ENCODE peak calls at places on chromosomes 16 and 17, in eight cellular contexts. One of them, this sample, is unnamed. For H3K4me1 and H3K36me3, the result is how much of the 10 kb centered on the place peaks cover.

GRCh38 chr16:87964049-87964448 is 12.8 kb downstream of the BANP start:
- DNase-seq in stomach: no peak
- DNase-seq in breast epithelium: no peak
- DNase-seq in heart right ventricle: no peak
- DNase-seq in CD4-positive, alpha-beta memory T cell: no peak
- DNase-seq in tibial artery: no peak
- DNase-seq in left ventricle myocardium inferior: no peak
- DNase-seq in adrenal gland: no peak
- DNase-seq in this sample: no peak

GRCh38 chr16:75116911-75117245 is 298 bp upstream of the LDHD start:
- DNase-seq in stomach: no peak
- DNase-seq in breast epithelium: no peak
- DNase-seq in heart right ventricle: no peak
- DNase-seq in CD4-positive, alpha-beta memory T cell: no peak
- DNase-seq in tibial artery: no peak
- DNase-seq in left ventricle myocardium inferior: no peak
- DNase-seq in adrenal gland: no peak
- DNase-seq in this sample: no peak

GRCh38 chr17:6940186-6940649 is 55.6 kb upstream of the ALOX12 start:
- DNase-seq in stomach: no peak
- DNase-seq in breast epithelium: no peak
- DNase-seq in heart right ventricle: no peak
- DNase-seq in CD4-positive, alpha-beta memory T cell: no peak
- DNase-seq in tibial artery: no peak
- DNase-seq in left ventricle myocardium inferior: no peak
- DNase-seq in adrenal gland: no peak
- DNase-seq in this sample: no peak

GRCh38 chr17:49574283-49574892 is 1.3 kb upstream of the NXPH3 start:
- DNase-seq in stomach: no peak
- DNase-seq in breast epithelium: no peak
- DNase-seq in heart right ventricle: no peak
- DNase-seq in CD4-positive, alpha-beta memory T cell: no peak
- DNase-seq in tibial artery: peak
- DNase-seq in left ventricle myocardium inferior: no peak
- DNase-seq in adrenal gland: no peak
- DNase-seq in this sample: no peak

GRCh38 chr17:1299729-1300579 is 20.5 kb downstream of the TRARG1 start:
- DNase-seq in stomach: no peak
- DNase-seq in breast epithelium: no peak
- DNase-seq in heart right ventricle: peak
- DNase-seq in CD4-positive, alpha-beta memory T cell: no peak
- DNase-seq in tibial artery: no peak
- DNase-seq in left ventricle myocardium inferior: peak
- DNase-seq in adrenal gland: no peak
- DNase-seq in this sample: no peak

GRCh38 chr17:45353047-45353446 is 36.2 kb upstream of the MAP3K14 start:
- DNase-seq in stomach: no peak
- DNase-seq in breast epithelium: peak
- DNase-seq in heart right ventricle: no peak
- DNase-seq in CD4-positive, alpha-beta memory T cell: no peak
- DNase-seq in tibial artery: no peak
- DNase-seq in left ventricle myocardium inferior: no peak
- DNase-seq in adrenal gland: peak
- DNase-seq in this sample: no peak

GRCh38 chr17:51673066-51673465 is 412.7 kb downstream of the UTP18 start:
- DNase-seq in stomach: no peak
- DNase-seq in breast epithelium: no peak
- DNase-seq in heart right ventricle: no peak
- DNase-seq in CD4-positive, alpha-beta memory T cell: no peak
- DNase-seq in tibial artery: no peak
- DNase-seq in left ventricle myocardium inferior: no peak
- DNase-seq in adrenal gland: no peak
- DNase-seq in this sample: no peak

GRCh38 chr16:68737730-68738590 is 868 bp downstream of the CDH1 start:
- DNase-seq in stomach: peak
- DNase-seq in breast epithelium: peak
- DNase-seq in heart right ventricle: peak
- DNase-seq in CD4-positive, alpha-beta memory T cell: no peak
- DNase-seq in tibial artery: no peak
- DNase-seq in left ventricle myocardium inferior: no peak
- DNase-seq in adrenal gland: no peak
- DNase-seq in this sample: no peak

GRCh38 chr16:50547944-50548658 is at the start of gene NKD1:
- DNase-seq in stomach: peak
- DNase-seq in breast epithelium: peak
- DNase-seq in heart right ventricle: peak
- DNase-seq in CD4-positive, alpha-beta memory T cell: peak
- DNase-seq in tibial artery: peak
- DNase-seq in left ventricle myocardium inferior: peak
- DNase-seq in adrenal gland: peak
- DNase-seq in this sample: peak

GRCh38 chr17:6108382-6108781 is 38.2 kb downstream of the WSCD1 start:
- DNase-seq in stomach: no peak
- DNase-seq in breast epithelium: no peak
- DNase-seq in heart right ventricle: no peak
- DNase-seq in CD4-positive, alpha-beta memory T cell: no peak
- DNase-seq in tibial artery: no peak
- DNase-seq in left ventricle myocardium inferior: no peak
- DNase-seq in adrenal gland: no peak
- DNase-seq in this sample: no peak

GRCh38 chr17:50129946-50130777 is at the start of gene SAMD14:
- DNase-seq in stomach: no peak
- DNase-seq in breast epithelium: no peak
- DNase-seq in heart right ventricle: peak
- DNase-seq in CD4-positive, alpha-beta memory T cell: peak
- DNase-seq in tibial artery: peak
- DNase-seq in left ventricle myocardium inferior: no peak
- DNase-seq in adrenal gland: peak
- DNase-seq in this sample: peak

GRCh38 chr17:15463363-15463762 is 4.1 kb downstream of the CDRT4 start:
- DNase-seq in stomach: peak
- DNase-seq in breast epithelium: no peak
- DNase-seq in heart right ventricle: no peak
- DNase-seq in CD4-positive, alpha-beta memory T cell: no peak
- DNase-seq in tibial artery: peak
- DNase-seq in left ventricle myocardium inferior: peak
- DNase-seq in adrenal gland: no peak
- DNase-seq in this sample: no peak

GRCh38 chr17:2936771-2937321 is 126.6 kb downstream of the OR1D5 start:
- DNase-seq in stomach: no peak
- DNase-seq in breast epithelium: no peak
- DNase-seq in heart right ventricle: no peak
- DNase-seq in CD4-positive, alpha-beta memory T cell: no peak
- DNase-seq in tibial artery: no peak
- DNase-seq in left ventricle myocardium inferior: no peak
- DNase-seq in adrenal gland: no peak
- DNase-seq in this sample: no peak
- H3K4me1 ChIP-seq in stomach: under half
- H3K4me1 ChIP-seq in breast epithelium: under half
- H3K4me1 ChIP-seq in heart right ventricle: under half
- H3K4me1 ChIP-seq in CD4-positive, alpha-beta memory T cell: under half
- H3K4me1 ChIP-seq in tibial artery: under half
- H3K4me1 ChIP-seq in left ventricle myocardium inferior: under half
- H3K4me1 ChIP-seq in adrenal gland: under half
- H3K4me1 ChIP-seq in this sample: under half

DNA sequence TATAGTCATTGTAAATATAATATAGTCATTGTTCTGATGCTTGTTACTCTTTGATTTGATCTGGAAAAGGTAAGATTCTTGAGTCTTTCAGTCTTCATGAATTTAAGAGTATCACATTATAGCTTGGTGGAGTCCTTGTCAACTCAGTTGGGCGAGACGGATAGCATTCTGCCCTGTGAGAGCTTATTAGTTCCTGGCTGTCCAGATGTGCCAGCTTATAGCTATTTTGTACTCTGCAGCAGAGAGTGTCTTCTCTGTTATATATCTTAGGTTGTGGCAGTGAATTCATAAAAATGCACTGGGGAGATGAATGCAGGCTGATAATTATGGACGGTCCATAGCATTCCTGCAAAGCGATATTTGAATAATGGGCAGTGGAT is 51.0 kb upstream of the CRISPLD2 start:
- DNase-seq in stomach: no peak
- DNase-seq in breast epithelium: no peak
- DNase-seq in heart right ventricle: no peak
- DNase-seq in CD4-positive, alpha-beta memory T cell: no peak
- DNase-seq in tibial artery: no peak
- DNase-seq in left ventricle myocardium inferior: no peak
- DNase-seq in adrenal gland: no peak
- DNase-seq in this sample: no peak
- H3K36me3 ChIP-seq in stomach: half or more
- H3K36me3 ChIP-seq in breast epithelium: under half
- H3K36me3 ChIP-seq in heart right ventricle: under half
- H3K36me3 ChIP-seq in CD4-positive, alpha-beta memory T cell: half or more
- H3K36me3 ChIP-seq in tibial artery: half or more
- H3K36me3 ChIP-seq in left ventricle myocardium inferior: half or more
- H3K36me3 ChIP-seq in adrenal gland: under half
- H3K36me3 ChIP-seq in this sample: under half

GRCh38 chr16:70430667-70431536 is 8.0 kb downstream of the ST3GAL2 start:
- DNase-seq in stomach: no peak
- DNase-seq in breast epithelium: no peak
- DNase-seq in heart right ventricle: no peak
- DNase-seq in CD4-positive, alpha-beta memory T cell: peak
- DNase-seq in tibial artery: no peak
- DNase-seq in left ventricle myocardium inferior: no peak
- DNase-seq in adrenal gland: no peak
- DNase-seq in this sample: peak
- H3K27ac ChIP-seq in stomach: peak
- H3K27ac ChIP-seq in breast epithelium: peak
- H3K27ac ChIP-seq in heart right ventricle: peak
- H3K27ac ChIP-seq in CD4-positive, alpha-beta memory T cell: peak
- H3K27ac ChIP-seq in tibial artery: no peak
- H3K27ac ChIP-seq in left ventricle myocardium inferior: peak
- H3K27ac ChIP-seq in adrenal gland: no peak
- H3K27ac ChIP-seq in this sample: peak

GRCh38 chr17:17702370-17702769 is 21.1 kb downstream of the RAI1 start:
- DNase-seq in stomach: no peak
- DNase-seq in breast epithelium: no peak
- DNase-seq in heart right ventricle: no peak
- DNase-seq in CD4-positive, alpha-beta memory T cell: no peak
- DNase-seq in tibial artery: no peak
- DNase-seq in left ventricle myocardium inferior: no peak
- DNase-seq in adrenal gland: no peak
- DNase-seq in this sample: no peak

GRCh38 chr17:17701658-17702057 is 20.4 kb downstream of the RAI1 start:
- DNase-seq in stomach: no peak
- DNase-seq in breast epithelium: no peak
- DNase-seq in heart right ventricle: no peak
- DNase-seq in CD4-positive, alpha-beta memory T cell: no peak
- DNase-seq in tibial artery: no peak
- DNase-seq in left ventricle myocardium inferior: no peak
- DNase-seq in adrenal gland: no peak
- DNase-seq in this sample: no peak

GRCh38 chr17:17702821-17703607 is 21.8 kb downstream of the RAI1 start:
- DNase-seq in stomach: no peak
- DNase-seq in breast epithelium: no peak
- DNase-seq in heart right ventricle: peak
- DNase-seq in CD4-positive, alpha-beta memory T cell: no peak
- DNase-seq in tibial artery: no peak
- DNase-seq in left ventricle myocardium inferior: peak
- DNase-seq in adrenal gland: no peak
- DNase-seq in this sample: no peak

GRCh38 chr17:17700251-17700969 is 19.2 kb downstream of the RAI1 start:
- DNase-seq in stomach: peak
- DNase-seq in breast epithelium: no peak
- DNase-seq in heart right ventricle: peak
- DNase-seq in CD4-positive, alpha-beta memory T cell: no peak
- DNase-seq in tibial artery: no peak
- DNase-seq in left ventricle myocardium inferior: no peak
- DNase-seq in adrenal gland: no peak
- DNase-seq in this sample: no peak

GRCh38 chr17:17701112-17701511 is 19.9 kb downstream of the RAI1 start:
- DNase-seq in stomach: no peak
- DNase-seq in breast epithelium: no peak
- DNase-seq in heart right ventricle: no peak
- DNase-seq in CD4-positive, alpha-beta memory T cell: no peak
- DNase-seq in tibial artery: no peak
- DNase-seq in left ventricle myocardium inferior: no peak
- DNase-seq in adrenal gland: no peak
- DNase-seq in this sample: no peak
- H3K4me1 ChIP-seq in stomach: half or more
- H3K4me1 ChIP-seq in breast epithelium: under half
- H3K4me1 ChIP-seq in heart right ventricle: half or more
- H3K4me1 ChIP-seq in CD4-positive, alpha-beta memory T cell: under half
- H3K4me1 ChIP-seq in tibial artery: under half
- H3K4me1 ChIP-seq in left ventricle myocardium inferior: half or more
- H3K4me1 ChIP-seq in adrenal gland: under half
- H3K4me1 ChIP-seq in this sample: under half

GRCh38 chr16:15780805-15781204 is 76.0 kb downstream of the MYH11 start:
- DNase-seq in stomach: no peak
- DNase-seq in breast epithelium: no peak
- DNase-seq in heart right ventricle: no peak
- DNase-seq in CD4-positive, alpha-beta memory T cell: no peak
- DNase-seq in tibial artery: no peak
- DNase-seq in left ventricle myocardium inferior: no peak
- DNase-seq in adrenal gland: no peak
- DNase-seq in this sample: no peak
- H3K36me3 ChIP-seq in stomach: under half
- H3K36me3 ChIP-seq in breast epithelium: under half
- H3K36me3 ChIP-seq in heart right ventricle: under half
- H3K36me3 ChIP-seq in CD4-positive, alpha-beta memory T cell: under half
- H3K36me3 ChIP-seq in tibial artery: half or more
- H3K36me3 ChIP-seq in left ventricle myocardium inferior: under half
- H3K36me3 ChIP-seq in adrenal gland: under half
- H3K36me3 ChIP-seq in this sample: under half

GRCh38 chr17:37086329-37086728 is 137.6 kb downstream of the AATF start:
- DNase-seq in stomach: peak
- DNase-seq in breast epithelium: no peak
- DNase-seq in heart right ventricle: no peak
- DNase-seq in CD4-positive, alpha-beta memory T cell: no peak
- DNase-seq in tibial artery: no peak
- DNase-seq in left ventricle myocardium inferior: no peak
- DNase-seq in adrenal gland: peak
- DNase-seq in this sample: no peak
- H3K27ac ChIP-seq in stomach: no peak
- H3K27ac ChIP-seq in breast epithelium: no peak
- H3K27ac ChIP-seq in heart right ventricle: no peak
- H3K27ac ChIP-seq in CD4-positive, alpha-beta memory T cell: no peak
- H3K27ac ChIP-seq in tibial artery: no peak
- H3K27ac ChIP-seq in left ventricle myocardium inferior: no peak
- H3K27ac ChIP-seq in adrenal gland: no peak
- H3K27ac ChIP-seq in this sample: no peak